ENCODE peak calls at places on chromosomes 3 and 15, in six cellular contexts. R is tibial artery, C is upper lobe of left lung, D is HCT116, I is stomach, F is ovary. Z is an unnamed sample. For H3K9me3, the result is how much of the 10 kb centered on the place peaks cover.

GRCh38 chr15:52652286-52652685 is 26.9 kb downstream of the ATOSA start:
- DNase-seq in R (no peak), C (no peak), D (no peak), I (no peak), F (no peak), Z (no peak)

GRCh38 chr3:99878005-99878404 is 60.3 kb downstream of the CMSS1 start:
- DNase-seq in R (no peak), C (no peak), D (peak), I (no peak), F (no peak), Z (no peak)

GRCh38 chr3:12425850-12426579 is 58.3 kb upstream of the TSEN2 start:
- DNase-seq in R (no peak), C (no peak), D (no peak), I (no peak), F (no peak), Z (no peak)

GRCh38 chr3:117695321-117695720 is 985.7 kb downstream of the TUSC7 start:
- DNase-seq in R (no peak), C (no peak), D (no peak), I (no peak), F (no peak), Z (no peak)

GRCh38 chr3:142577701-142578308 is 728 bp downstream of the ATR start:
- DNase-seq in R (no peak), C (no peak), D (no peak), I (no peak), F (no peak), Z (no peak)

GRCh38 chr3:124845406-124845805 is 41.8 kb downstream of the ITGB5 start:
- DNase-seq in R (peak), C (peak), D (no peak), I (peak), F (no peak), Z (no peak)

GRCh38 chr3:160883373-160883772 is 127.3 kb downstream of the PPM1L start:
- DNase-seq in R (no peak), C (no peak), D (no peak), I (no peak), F (no peak), Z (no peak)

GRCh38 chr3:65006300-65006739 is 318.5 kb upstream of the ADAMTS9 start:
- DNase-seq in R (no peak), C (no peak), D (no peak), I (no peak), F (no peak), Z (no peak)

GRCh38 chr3:126476166-126476975 is 680 bp upstream of the ZXDC start:
- DNase-seq in R (peak), C (peak), D (peak), I (peak), F (peak), Z (no peak)

GRCh38 chr3:71582612-71583568 is 638 bp downstream of the FOXP1 start:
- DNase-seq in R (peak), C (peak), D (no peak), I (peak), F (peak), Z (peak)

GRCh38 chr15:78339559-78339958 is 594 bp upstream of the CRABP1 start:
- DNase-seq in R (no peak), C (no peak), D (no peak), I (no peak), F (no peak), Z (no peak)

DNA sequence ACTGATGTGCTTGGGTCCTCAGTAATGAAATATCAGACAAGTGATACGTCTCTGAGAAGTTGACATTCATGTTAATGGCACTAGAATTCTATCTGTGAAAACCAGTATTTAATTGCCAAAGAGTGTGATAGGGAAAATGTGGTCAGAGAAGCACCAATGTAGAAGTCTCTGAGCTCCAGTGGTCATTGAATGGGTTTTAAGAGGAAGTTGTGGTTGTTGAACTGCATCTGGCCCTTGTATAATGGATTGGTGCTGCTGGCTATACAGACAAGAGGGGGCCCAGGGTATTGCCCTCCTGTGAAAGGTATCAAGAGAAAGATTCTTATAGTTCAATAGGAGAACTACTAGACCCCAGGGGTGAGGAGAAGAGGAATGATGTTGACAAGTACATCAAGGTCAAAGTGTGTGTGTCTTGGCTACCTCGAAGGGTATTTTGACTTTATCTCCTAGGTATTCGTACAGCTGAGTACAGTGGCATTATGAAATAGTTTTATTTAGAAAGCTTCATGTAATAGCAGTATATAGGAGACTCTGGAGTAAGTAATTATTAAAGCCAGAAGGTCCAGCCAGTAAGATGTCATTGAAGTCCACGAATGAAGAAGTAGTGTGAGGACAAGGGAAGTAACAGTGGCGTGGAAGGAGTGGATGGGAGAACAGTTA is 47.1 kb downstream of the CHD2 start:
- DNase-seq in R (no peak), C (no peak), D (no peak), I (no peak), F (no peak), Z (no peak)
- H3K9me3 ChIP-seq in R (under half), C (under half), D (under half), I (under half), F (under half), Z (under half)

GRCh38 chr3:7672124-7672523 is 811.2 kb downstream of the GRM7 start:
- DNase-seq in R (no peak), C (no peak), D (no peak), I (no peak), F (no peak), Z (no peak)

GRCh38 chr3:7667774-7668173 is 806.9 kb downstream of the GRM7 start:
- DNase-seq in R (no peak), C (no peak), D (no peak), I (no peak), F (no peak), Z (no peak)

GRCh38 chr3:7669641-7670040 is 808.7 kb downstream of the GRM7 start:
- DNase-seq in R (no peak), C (no peak), D (no peak), I (no peak), F (no peak), Z (no peak)
- H3K9me3 ChIP-seq in R (under half), C (under half), D (under half), I (under half), F (under half), Z (under half)

DNA sequence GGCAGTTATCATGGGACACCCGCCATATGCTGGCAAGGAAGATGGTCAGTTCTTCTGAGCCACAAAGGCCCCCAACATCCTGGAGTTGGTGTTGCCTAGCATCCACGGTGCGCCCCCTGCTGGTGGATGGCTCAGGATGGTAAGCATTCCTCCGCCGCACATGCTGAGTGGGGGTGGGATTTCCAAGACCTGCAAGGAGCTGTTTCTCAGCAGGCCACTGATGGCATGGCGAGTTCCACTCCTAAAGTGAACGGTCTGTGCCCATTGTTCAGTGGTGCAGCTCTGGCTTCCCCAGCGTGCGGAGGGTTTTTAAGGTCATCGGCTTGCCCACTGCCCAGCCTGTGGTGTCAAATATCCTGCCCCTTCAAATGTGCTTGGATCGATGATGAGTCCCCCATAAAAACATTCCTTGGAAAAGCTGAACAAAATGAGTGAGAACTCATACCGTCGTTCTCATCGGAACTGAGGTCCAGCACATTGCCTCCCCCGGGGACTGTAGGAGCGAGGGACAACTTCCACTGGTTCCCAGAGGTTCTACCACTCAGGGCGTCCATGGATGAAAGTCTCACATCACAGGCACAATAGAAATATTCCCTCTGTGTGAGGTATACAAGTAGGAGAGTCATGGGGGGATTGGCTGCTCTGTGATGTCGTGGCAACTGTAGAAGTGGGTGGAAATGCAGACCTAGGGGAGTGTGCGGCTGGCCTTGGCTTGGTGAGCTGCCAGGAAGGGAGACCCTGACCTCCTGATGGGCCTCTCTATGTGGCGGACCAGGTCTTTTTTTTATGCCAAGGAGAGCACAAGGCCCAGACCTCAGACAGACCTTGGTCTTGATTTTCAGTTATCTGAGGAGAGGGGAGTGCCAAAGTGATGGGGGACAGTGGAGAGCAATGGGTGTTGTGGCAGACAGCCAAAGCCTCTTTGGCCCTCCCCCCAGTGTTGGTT is 102.0 kb downstream of the SNRPN start:
- DNase-seq in R (peak), C (no peak), D (no peak), I (peak), F (no peak), Z (no peak)
- H3K9me3 ChIP-seq in R (half or more), C (half or more), D (half or more), I (half or more), F (half or more), Z (half or more)

DNA sequence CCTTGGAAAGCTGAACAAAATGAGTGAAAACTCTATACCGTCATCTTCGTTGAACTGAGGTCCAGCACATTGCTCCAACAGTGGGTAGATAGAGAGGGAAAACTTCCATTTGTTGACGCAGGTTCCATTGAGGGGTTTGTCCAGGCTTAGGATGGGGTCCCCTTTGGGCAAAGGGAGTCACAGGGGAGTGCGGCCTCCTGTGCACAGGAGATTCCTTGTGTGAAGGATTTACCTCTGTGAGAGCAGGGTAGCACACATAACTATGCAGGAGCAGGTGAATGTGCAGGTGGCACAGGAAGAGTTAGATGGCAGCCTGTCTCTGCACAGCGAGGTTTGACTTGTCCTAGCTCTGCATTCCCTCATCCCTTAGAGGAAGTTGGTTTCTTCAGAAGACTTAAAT is 139.3 kb downstream of the SNRPN start:
- DNase-seq in R (no peak), C (no peak), D (no peak), I (no peak), F (no peak), Z (no peak)
- H3K9me3 ChIP-seq in R (half or more), C (half or more), D (half or more), I (half or more), F (under half), Z (under half)